ENCODE peak calls at places on chromosome 5, in five cellular contexts. D is activated gamma-delta T cell treated with Interleukin-2 at 50 U/mL for 16 hours; Z is germinal center; B is stimulated activated CD4-positive, alpha-beta T cell treated with anti-CD3 and anti-CD28 coated beads, Interleukin-15, amount 100 ng/mL, for 1 hour; C is endothelial cell of umbilical vein. M is an unnamed sample.

GRCh38 chr5:9587135-9587534 is 41.3 kb upstream of the SEMA5A start:
- DNase-seq in D (no peak), Z (no peak), B (no peak), C (no peak), M (no peak)

GRCh38 chr5:162657076-162657475 is 589.5 kb downstream of the GABRG2 start:
- DNase-seq in D (no peak), Z (no peak), B (no peak), C (no peak), M (no peak)

GRCh38 chr5:135576075-135576599 is 2.7 kb downstream of the CXCL14 start:
- DNase-seq in D (no peak), Z (no peak), B (no peak), C (no peak), M (no peak)

GRCh38 chr5:66742083-66742895 is 146.1 kb downstream of the MAST4 start:
- DNase-seq in D (no peak), Z (no peak), B (no peak), C (no peak), M (no peak)

GRCh38 chr5:172707285-172708182 is 63.5 kb downstream of the DUSP1 start:
- DNase-seq in D (no peak), Z (no peak), B (no peak), C (peak), M (no peak)

GRCh38 chr5:51495672-51496071 is 112.4 kb downstream of the ISL1 start:
- DNase-seq in D (no peak), Z (no peak), B (no peak), C (peak), M (no peak)

GRCh38 chr5:11878846-11879245 is 25.4 kb downstream of the CTNND2 start:
- DNase-seq in D (no peak), Z (no peak), B (no peak), C (no peak), M (no peak)

GRCh38 chr5:142306077-142306502 is 18.7 kb downstream of the SPRY4 start:
- DNase-seq in D (no peak), Z (no peak), B (no peak), C (no peak), M (no peak)

GRCh38 chr5:136425914-136426313 is 60.6 kb upstream of the TRPC7 start:
- DNase-seq in D (no peak), Z (no peak), B (no peak), C (no peak), M (no peak)

GRCh38 chr5:107820339-107820880 is 149.7 kb upstream of the EFNA5 start:
- DNase-seq in D (no peak), Z (no peak), B (no peak), C (no peak), M (no peak)

GRCh38 chr5:65932676-65933075 is 6.3 kb downstream of the ERBIN start:
- DNase-seq in D (no peak), Z (no peak), B (no peak), C (no peak), M (no peak)

GRCh38 chr5:159855476-159856157 is 60.7 kb upstream of the ADRA1B start:
- DNase-seq in D (no peak), Z (no peak), B (no peak), C (no peak), M (no peak)

GRCh38 chr5:3429962-3430361 is 165.7 kb upstream of the IRX1 start:
- DNase-seq in D (no peak), Z (no peak), B (no peak), C (no peak), M (no peak)

GRCh38 chr5:33487256-33487655 is 46.5 kb downstream of the TARS1 start:
- DNase-seq in D (no peak), Z (no peak), B (no peak), C (no peak), M (no peak)

GRCh38 chr5:135069895-135070657 is 36.0 kb upstream of the PITX1 start:
- DNase-seq in D (no peak), Z (no peak), B (no peak), C (no peak), M (no peak)

GRCh38 chr5:10566556-10567068 is 2.7 kb downstream of the ANKRD33B start:
- DNase-seq in D (no peak), Z (no peak), B (no peak), C (no peak), M (no peak)

GRCh38 chr5:38329132-38329715 is 70.9 kb downstream of the EGFLAM start:
- DNase-seq in D (no peak), Z (no peak), B (no peak), C (no peak), M (no peak)